ENCODE peak calls at places on chromosomes 16 and 17, in ten cellular contexts. One of them, this sample, is unnamed.

GRCh38 chr17:82198092-82198491 is 14.6 kb downstream of the CCDC57 start:
- DNase-seq in foreskin keratinocyte: no peak
- DNase-seq in WTC11: no peak
- DNase-seq in fibroblast of lung: no peak
- DNase-seq in frontal cortex: no peak
- DNase-seq in psoas muscle: no peak
- DNase-seq in bronchial epithelial cell: no peak
- DNase-seq in AG04449: no peak
- DNase-seq in left ventricle myocardium inferior: no peak
- DNase-seq in T-helper 1 cell: no peak
- DNase-seq in this sample: peak

GRCh38 chr17:81253358-81254131 is 14.4 kb downstream of the NDUFAF8 start:
- DNase-seq in WTC11: peak
- DNase-seq in fibroblast of lung: peak
- DNase-seq in frontal cortex: peak
- DNase-seq in AG04449: no peak
- DNase-seq in left ventricle myocardium inferior: no peak
- DNase-seq in psoas muscle: peak
- DNase-seq in T-helper 1 cell: peak
- DNase-seq in bronchial epithelial cell: peak
- DNase-seq in foreskin keratinocyte: no peak
- DNase-seq in this sample: peak

GRCh38 chr16:119835-120234 is 18.6 kb downstream of the NPRL3 start:
- DNase-seq in AG04449: no peak
- DNase-seq in foreskin keratinocyte: no peak
- DNase-seq in frontal cortex: no peak
- DNase-seq in fibroblast of lung: no peak
- DNase-seq in left ventricle myocardium inferior: no peak
- DNase-seq in psoas muscle: no peak
- DNase-seq in bronchial epithelial cell: no peak
- DNase-seq in T-helper 1 cell: no peak
- DNase-seq in WTC11: no peak
- DNase-seq in this sample: no peak

GRCh38 chr16:19687279-19687678 is 30.7 kb downstream of the KNOP1 start:
- DNase-seq in psoas muscle: no peak
- DNase-seq in frontal cortex: no peak
- DNase-seq in fibroblast of lung: no peak
- DNase-seq in bronchial epithelial cell: no peak
- DNase-seq in AG04449: no peak
- DNase-seq in foreskin keratinocyte: no peak
- DNase-seq in WTC11: no peak
- DNase-seq in left ventricle myocardium inferior: no peak
- DNase-seq in T-helper 1 cell: no peak
- DNase-seq in this sample: no peak

GRCh38 chr16:68386628-68387027 is 61.7 kb downstream of the SMPD3 start:
- DNase-seq in T-helper 1 cell: no peak
- DNase-seq in foreskin keratinocyte: no peak
- DNase-seq in frontal cortex: no peak
- DNase-seq in left ventricle myocardium inferior: no peak
- DNase-seq in WTC11: no peak
- DNase-seq in bronchial epithelial cell: no peak
- DNase-seq in psoas muscle: no peak
- DNase-seq in AG04449: no peak
- DNase-seq in fibroblast of lung: no peak
- DNase-seq in this sample: no peak

GRCh38 chr17:2337152-2337810 is at the start of gene SGSM2:
- DNase-seq in psoas muscle: peak
- DNase-seq in WTC11: peak
- DNase-seq in bronchial epithelial cell: no peak
- DNase-seq in fibroblast of lung: peak
- DNase-seq in T-helper 1 cell: peak
- DNase-seq in foreskin keratinocyte: no peak
- DNase-seq in left ventricle myocardium inferior: peak
- DNase-seq in AG04449: no peak
- DNase-seq in frontal cortex: peak
- DNase-seq in this sample: peak

GRCh38 chr16:1961651-1962067 is 2.3 kb downstream of the NDUFB10 start:
- DNase-seq in T-helper 1 cell: no peak
- DNase-seq in frontal cortex: no peak
- DNase-seq in foreskin keratinocyte: no peak
- DNase-seq in WTC11: no peak
- DNase-seq in bronchial epithelial cell: no peak
- DNase-seq in left ventricle myocardium inferior: no peak
- DNase-seq in AG04449: no peak
- DNase-seq in psoas muscle: no peak
- DNase-seq in fibroblast of lung: no peak
- DNase-seq in this sample: no peak

GRCh38 chr17:79950711-79951110 is 85.0 kb downstream of the TBC1D16 start:
- DNase-seq in WTC11: no peak
- DNase-seq in bronchial epithelial cell: no peak
- DNase-seq in T-helper 1 cell: no peak
- DNase-seq in fibroblast of lung: peak
- DNase-seq in AG04449: no peak
- DNase-seq in foreskin keratinocyte: no peak
- DNase-seq in left ventricle myocardium inferior: no peak
- DNase-seq in psoas muscle: no peak
- DNase-seq in frontal cortex: peak
- DNase-seq in this sample: no peak

GRCh38 chr17:40307001-40307690 is 1.8 kb upstream of the RARA start:
- DNase-seq in fibroblast of lung: peak
- DNase-seq in WTC11: no peak
- DNase-seq in frontal cortex: peak
- DNase-seq in AG04449: no peak
- DNase-seq in foreskin keratinocyte: no peak
- DNase-seq in T-helper 1 cell: no peak
- DNase-seq in bronchial epithelial cell: no peak
- DNase-seq in psoas muscle: no peak
- DNase-seq in left ventricle myocardium inferior: no peak
- DNase-seq in this sample: no peak

GRCh38 chr17:77770331-77771105 is 188.0 kb upstream of the TNRC6C start:
- DNase-seq in left ventricle myocardium inferior: no peak
- DNase-seq in frontal cortex: no peak
- DNase-seq in fibroblast of lung: peak
- DNase-seq in T-helper 1 cell: no peak
- DNase-seq in foreskin keratinocyte: peak
- DNase-seq in psoas muscle: peak
- DNase-seq in bronchial epithelial cell: no peak
- DNase-seq in AG04449: peak
- DNase-seq in WTC11: no peak
- DNase-seq in this sample: no peak

GRCh38 chr17:50169121-50169764 is 3.4 kb downstream of the SGCA start:
- DNase-seq in WTC11: peak
- DNase-seq in fibroblast of lung: peak
- DNase-seq in left ventricle myocardium inferior: no peak
- DNase-seq in AG04449: no peak
- DNase-seq in foreskin keratinocyte: peak
- DNase-seq in bronchial epithelial cell: peak
- DNase-seq in psoas muscle: peak
- DNase-seq in T-helper 1 cell: peak
- DNase-seq in frontal cortex: peak
- DNase-seq in this sample: no peak

GRCh38 chr17:68297168-68297567 is 5.9 kb downstream of the ARSG start:
- DNase-seq in foreskin keratinocyte: no peak
- DNase-seq in AG04449: no peak
- DNase-seq in frontal cortex: no peak
- DNase-seq in bronchial epithelial cell: no peak
- DNase-seq in WTC11: no peak
- DNase-seq in left ventricle myocardium inferior: no peak
- DNase-seq in fibroblast of lung: no peak
- DNase-seq in psoas muscle: no peak
- DNase-seq in T-helper 1 cell: no peak
- DNase-seq in this sample: no peak